ENCODE peak calls at places on chromosomes 1 and 21, in six cellular contexts. M is CD8-positive, alpha-beta T cell; W is left ventricle myocardium superior; J is GM13977; G is NCI-H2029 treated with DMSO at 0.1 percent for 48 hours; X is T-helper 1 cell. U is an unnamed sample.

GRCh38 chr1:117113199-117113598 is 8.3 kb downstream of the TRIM45 start:
- DNase-seq in X (no peak), J (no peak), G (no peak), M (no peak), W (no peak), U (no peak)

GRCh38 chr1:2212167-2212541 is 16.0 kb upstream of the SKI start:
- DNase-seq in M (no peak), G (no peak), X (no peak), J (no peak), W (no peak), U (no peak)

GRCh38 chr1:101905298-101905794 is 91.4 kb downstream of the OLFM3 start:
- DNase-seq in J (no peak), W (no peak), M (no peak), G (no peak), X (no peak), U (no peak)

GRCh38 chr1:218377143-218377660 is 32.1 kb downstream of the TGFB2 start:
- DNase-seq in X (no peak), M (peak), W (no peak), J (peak), G (no peak), U (peak)

GRCh38 chr1:115764541-115764940 is 4.0 kb downstream of the CASQ2 start:
- DNase-seq in J (no peak), G (no peak), X (no peak), M (no peak), W (peak), U (no peak)

GRCh38 chr1:228367798-228368791 is 38.5 kb downstream of the TRIM11 start:
- DNase-seq in J (no peak), X (no peak), G (no peak), M (no peak), W (peak), U (no peak)

GRCh38 chr1:172401907-172402306 is 18.6 kb upstream of the C1orf105 start:
- DNase-seq in G (no peak), J (no peak), W (no peak), M (no peak), X (no peak), U (no peak)

GRCh38 chr1:225928186-225929175 is 4.4 kb upstream of the PYCR2 start:
- DNase-seq in M (peak), J (no peak), X (no peak), G (no peak), W (no peak), U (no peak)

GRCh38 chr1:166165661-166166399 is 971 bp downstream of the FAM78B start:
- DNase-seq in G (no peak), W (peak), X (peak), M (peak), J (peak), U (no peak)

GRCh38 chr1:225425211-225425786 is 2.5 kb downstream of the LBR start:
- DNase-seq in X (no peak), J (no peak), M (no peak), W (no peak), G (no peak), U (no peak)

GRCh38 chr21:31604591-31605190 is 54.8 kb upstream of the SOD1 start:
- DNase-seq in J (peak), X (peak), G (peak), W (peak), M (peak), U (peak)

GRCh38 chr1:116911166-116911553 is 1.4 kb downstream of the PTGFRN start:
- DNase-seq in G (no peak), X (no peak), M (peak), J (no peak), W (no peak), U (no peak)

GRCh38 chr1:216462061-216462775 is 39.0 kb upstream of the USH2A start:
- DNase-seq in M (no peak), W (no peak), G (no peak), J (no peak), X (no peak), U (no peak)

GRCh38 chr1:39973503-39974135 is 18.7 kb downstream of the MFSD2A start:
- DNase-seq in M (peak), W (peak), J (peak), G (peak), X (peak), U (peak)

GRCh38 chr1:53562983-53563379 is 103.8 kb downstream of the DMRTB1 start:
- DNase-seq in G (no peak), X (no peak), W (no peak), J (no peak), M (no peak), U (no peak)

GRCh38 chr1:153232553-153232952 is 15.2 kb downstream of the PRR9 start:
- DNase-seq in G (no peak), W (no peak), M (no peak), J (no peak), X (no peak), U (no peak)

GRCh38 chr1:65156910-65157545 is 9.0 kb downstream of the AK4 start:
- DNase-seq in G (no peak), J (no peak), X (no peak), W (no peak), M (no peak), U (no peak)

GRCh38 chr1:147509786-147510360 is 31.4 kb upstream of the BCL9 start:
- DNase-seq in G (no peak), M (no peak), J (no peak), X (no peak), W (peak), U (no peak)

GRCh38 chr1:29122987-29123870 is 474 bp downstream of the TMEM200B start:
- DNase-seq in G (no peak), X (no peak), W (peak), M (peak), J (peak), U (no peak)

GRCh38 chr1:180842052-180842451 is 70.6 kb upstream of the KIAA1614 start:
- DNase-seq in J (no peak), X (no peak), M (no peak), W (no peak), G (no peak), U (no peak)

GRCh38 chr1:18297896-18298648 is 182.7 kb upstream of the KLHDC7A start:
- DNase-seq in J (no peak), G (no peak), W (no peak), X (no peak), M (no peak), U (no peak)

GRCh38 chr1:55839221-55839620 is 624.1 kb upstream of the USP24 start:
- DNase-seq in W (no peak), X (no peak), J (no peak), M (no peak), G (no peak), U (no peak)

GRCh38 chr21:36255650-36256047 is 64.3 kb upstream of the MORC3 start:
- DNase-seq in M (no peak), X (no peak), J (peak), W (no peak), G (no peak), U (no peak)

GRCh38 chr1:198156111-198156744 is 570 bp upstream of the NEK7 start:
- DNase-seq in J (peak), X (peak), G (peak), W (peak), M (peak), U (peak)

GRCh38 chr1:107339775-107340174 is 198.9 kb downstream of the NTNG1 start:
- DNase-seq in M (no peak), X (no peak), G (no peak), J (no peak), W (no peak), U (no peak)

GRCh38 chr1:91781371-91781825 is 104.6 kb downstream of the TGFBR3 start:
- DNase-seq in W (no peak), X (no peak), M (no peak), J (no peak), G (no peak), U (no peak)

GRCh38 chr1:80358141-80358540 is 1351.6 kb upstream of the ADGRL4 start:
- DNase-seq in G (no peak), J (no peak), X (no peak), M (no peak), W (no peak), U (no peak)

GRCh38 chr1:235861857-235862256 is 4.8 kb downstream of the LYST start:
- DNase-seq in M (no peak), W (no peak), G (no peak), J (no peak), X (no peak), U (no peak)

GRCh38 chr1:92461364-92462097 is 25.2 kb downstream of the GFI1 start:
- DNase-seq in X (no peak), M (no peak), J (peak), G (no peak), W (no peak), U (no peak)

GRCh38 chr1:221344693-221345092 is 397.2 kb downstream of the DUSP10 start:
- DNase-seq in W (no peak), J (no peak), X (no peak), G (no peak), M (no peak), U (no peak)

U was measured in activated T-helper 2 cell treated with anti-CD3 and anti-CD28 coated beads, Interferon-gamma antibody, Interleukin-2, Interleukin-4, amounts not matched to agents 10 μg/mL and 5 μg/mL and 100 μg/mL, durations not matched to agents 14 hours and 24 hours and 36 hours.